ENCODE peak calls at places on chromosomes 11 and 22, in four cellular contexts. L is neural progenitor cell; C is CD4-positive, CD25-positive, alpha-beta regulatory T cell; S is Peyer's patch. Q is an unnamed sample.

GRCh38 chr11:112485280-112485679 is 224.6 kb upstream of the PLET1 start:
- DNase-seq in L (peak; percentile 44), C (no peak), S (no peak), Q (no peak)

GRCh38 chr22:38953577-38954413 is 3.6 kb upstream of the APOBEC3A start:
- DNase-seq in L (no peak), C (peak; percentile 7), S (no peak), Q (peak; percentile 45)

GRCh38 chr11:75380716-75381420 is 18.4 kb upstream of the RPS3 start:
- DNase-seq in L (no peak), C (no peak), S (no peak), Q (no peak)

GRCh38 chr22:47316020-47316419 is 553.6 kb downstream of the TBC1D22A start:
- DNase-seq in L (no peak), C (no peak), S (no peak), Q (no peak)

GRCh38 chr22:31867386-31868153 is 76.8 kb upstream of the YWHAH start:
- DNase-seq in L (no peak), C (no peak), S (no peak), Q (peak; percentile 2)

GRCh38 chr22:40211481-40212052 is 33.8 kb downstream of the TNRC6B start:
- DNase-seq in L (no peak), C (no peak), S (no peak), Q (no peak)

GRCh38 chr11:34603129-34604001 is 17.5 kb upstream of the EHF start:
- DNase-seq in L (no peak), C (no peak), S (no peak), Q (no peak)

GRCh38 chr11:15750535-15751297 is 605.6 kb downstream of the SOX6 start:
- DNase-seq in L (no peak), C (no peak), S (no peak), Q (no peak)

GRCh38 chr11:72751293-72752087 is 718 bp downstream of the ARAP1 start:
- DNase-seq in L (no peak), C (no peak), S (no peak), Q (no peak)

GRCh38 chr11:27194976-27195375 is 154.4 kb downstream of the BBOX1 start:
- DNase-seq in L (no peak), C (no peak), S (no peak), Q (no peak)

GRCh38 chr11:118789501-118790356 is 1.2 kb downstream of the DDX6 start:
- DNase-seq in L (peak; percentile 26), C (peak; percentile 36), S (peak; percentile 26), Q (no peak)

GRCh38 chr11:68457898-68458249 is 2.7 kb upstream of the PPP6R3 start:
- DNase-seq in L (no peak), C (no peak), S (no peak), Q (peak; percentile 68)

GRCh38 chr11:77705195-77705876 is 67.7 kb upstream of the CLNS1A start:
- DNase-seq in L (no peak), C (no peak), S (no peak), Q (no peak)

GRCh38 chr11:70761094-70761905 is 363.0 kb downstream of the CTTN start:
- DNase-seq in L (no peak), C (no peak), S (no peak), Q (peak; percentile 39)

GRCh38 chr11:10908215-10908990 is 50.5 kb upstream of the ZBED5 start:
- DNase-seq in L (no peak), C (no peak), S (no peak), Q (no peak)

GRCh38 chr11:71269603-71270511 is 17.5 kb upstream of the SHANK2 start:
- DNase-seq in L (no peak), C (no peak), S (no peak), Q (no peak)

GRCh38 chr22:49926916-49927315 is 8.5 kb downstream of the CRELD2 start:
- DNase-seq in L (no peak), C (no peak), S (no peak), Q (no peak)

GRCh38 chr22:40203568-40203967 is 25.8 kb downstream of the TNRC6B start:
- DNase-seq in L (no peak), C (no peak), S (no peak), Q (no peak)

GRCh38 chr11:34063061-34063795 is 11.7 kb downstream of the CAPRIN1 start:
- DNase-seq in L (no peak), C (no peak), S (no peak), Q (no peak)

GRCh38 chr11:13260196-13260962 is 17.2 kb upstream of the BMAL1 start:
- DNase-seq in L (no peak), C (no peak), S (no peak), Q (no peak)

GRCh38 chr11:20258496-20258895 is 98.2 kb upstream of the DBX1 start:
- DNase-seq in L (no peak), C (no peak), S (no peak), Q (no peak)

GRCh38 chr11:35173011-35173511 is 34.1 kb downstream of the CD44 start:
- DNase-seq in L (no peak), C (no peak), S (no peak), Q (no peak)

GRCh38 chr11:107916671-107917241 is 11.5 kb upstream of the RAB39A start:
- DNase-seq in L (peak; percentile 75), C (peak; percentile 9), S (no peak), Q (no peak)

GRCh38 chr11:81987829-81988472 is 745.7 kb downstream of the FAM181B start:
- DNase-seq in L (no peak), C (no peak), S (no peak), Q (no peak)

GRCh38 chr11:26230021-26230420 is 101.9 kb upstream of the ANO3 start:
- DNase-seq in L (no peak), C (no peak), S (no peak), Q (no peak)

GRCh38 chr11:95155385-95155784 is 65.7 kb downstream of the ENDOD1 start:
- DNase-seq in L (no peak), C (no peak), S (no peak), Q (no peak)

GRCh38 chr11:12822623-12823022 is 148.4 kb downstream of the TEAD1 start:
- DNase-seq in L (no peak), C (no peak), S (no peak), Q (no peak)

GRCh38 chr11:119540370-119541125 is 117.6 kb upstream of the THY1 start:
- DNase-seq in L (no peak), C (no peak), S (no peak), Q (no peak)

GRCh38 chr11:95897731-95898130 is 26.2 kb downstream of the MTMR2 start:
- DNase-seq in L (no peak), C (no peak), S (no peak), Q (no peak)

GRCh38 chr11:71307811-71308645 is 55.7 kb upstream of the SHANK2 start:
- DNase-seq in L (no peak), C (no peak), S (no peak), Q (no peak)

GRCh38 chr11:10301656-10302293 is 3.1 kb upstream of the ADM start:
- DNase-seq in L (no peak), C (no peak), S (no peak), Q (no peak)

GRCh38 chr22:19807161-19807913 is 46.8 kb downstream of the TBX1 start:
- DNase-seq in L (no peak), C (no peak), S (no peak), Q (peak; percentile 41)

GRCh38 chr22:19808873-19809478 is 45.7 kb downstream of the GNB1L start:
- DNase-seq in L (no peak), C (no peak), S (no peak), Q (peak; percentile 46)

GRCh38 chr22:19807914-19808872 is 46.5 kb downstream of the GNB1L start:
- DNase-seq in L (no peak), C (no peak), S (no peak), Q (no peak)

GRCh38 chr22:19805821-19806212 is 45.2 kb downstream of the TBX1 start:
- DNase-seq in L (no peak), C (no peak), S (no peak), Q (peak; percentile 39)

GRCh38 chr22:19806213-19807160 is 45.9 kb downstream of the TBX1 start:
- DNase-seq in L (no peak), C (no peak), S (no peak), Q (peak; percentile 47)
- H3K27ac ChIP-seq in L (no peak overlapping the region), C (no peak overlapping the region), S (no peak overlapping the region), Q (no peak overlapping the region)

DNA sequence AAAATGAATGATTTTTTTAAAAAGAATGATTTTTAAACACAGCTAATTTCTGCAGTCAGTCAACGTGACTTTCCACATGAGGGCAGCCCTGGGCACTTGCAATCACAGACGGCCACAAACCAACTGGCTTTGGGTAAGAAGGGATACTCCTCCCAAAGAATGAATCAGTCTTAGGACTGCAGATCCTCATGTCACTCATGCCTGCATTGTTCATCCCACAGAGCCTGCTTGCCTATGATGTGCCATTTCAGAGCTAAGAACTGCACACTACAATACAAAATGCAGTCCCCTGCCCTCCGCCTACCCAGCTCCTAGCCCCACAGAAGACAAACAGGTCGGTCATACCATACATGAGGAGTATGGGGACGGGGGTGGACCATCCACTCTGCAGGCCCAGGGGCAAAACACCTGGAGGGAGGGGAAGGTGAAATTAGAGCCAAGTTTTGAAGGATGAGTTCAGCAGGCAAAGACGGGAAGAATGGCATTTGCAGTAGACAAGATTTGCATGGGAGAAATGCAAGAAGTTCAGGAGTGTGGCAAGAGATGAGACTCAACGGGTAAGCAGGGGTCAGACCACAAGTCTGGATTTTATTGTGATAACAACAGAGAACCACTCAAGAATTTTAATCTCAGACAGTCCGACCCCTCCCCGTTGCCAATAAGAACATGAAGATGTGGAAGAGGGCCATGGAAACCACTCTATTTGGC is 24.7 kb downstream of the PACSIN2 start:
- DNase-seq in L (peak; percentile 26), C (no peak), S (no peak), Q (peak; percentile 69)
- H3K27ac ChIP-seq in L (no peak overlapping the region), C (no peak overlapping the region), S (no peak overlapping the region), Q (no peak overlapping the region)

DNA sequence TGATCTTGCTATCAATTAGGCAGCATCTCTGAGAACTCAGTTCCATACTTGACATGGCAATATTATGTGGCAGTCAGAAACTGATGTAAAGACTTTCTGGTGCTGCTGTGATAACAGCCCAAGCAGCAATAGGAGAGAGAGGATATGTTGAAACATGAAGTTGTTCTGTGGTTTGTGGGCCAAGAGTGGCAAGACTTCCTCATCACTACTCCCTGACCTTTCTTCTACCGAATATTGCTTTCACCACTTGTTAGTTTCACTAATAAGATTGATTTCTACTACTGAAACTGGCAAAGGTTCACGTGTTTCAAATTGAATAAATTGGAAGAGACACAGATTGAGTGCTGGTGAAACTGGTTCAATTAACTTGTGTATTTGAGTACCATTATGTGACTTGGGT is 852.6 kb upstream of the RAG2 start:
- DNase-seq in L (no peak), C (no peak), S (no peak), Q (no peak)
- H3K27ac ChIP-seq in L (no peak overlapping the region), C (no peak overlapping the region), S (no peak overlapping the region), Q (no peak overlapping the region)

GRCh38 chr11:6747097-6747662 is 24.6 kb downstream of the OR2AG2 start:
- DNase-seq in L (no peak), C (no peak), S (no peak), Q (no peak)
- H3K27ac ChIP-seq in L (no peak overlapping the region), C (peak overlapping the region; percentile 93), S (peak overlapping the region; percentile 81), Q (no peak overlapping the region)

GRCh38 chr11:98568011-98568410 is 452.7 kb upstream of the CNTN5 start:
- DNase-seq in L (no peak), C (no peak), S (no peak), Q (no peak)

GRCh38 chr11:98566978-98567377 is 453.8 kb upstream of the CNTN5 start:
- DNase-seq in L (no peak), C (no peak), S (no peak), Q (no peak)

GRCh38 chr11:98572941-98573340 is 447.8 kb upstream of the CNTN5 start:
- DNase-seq in L (no peak), C (no peak), S (no peak), Q (no peak)
- H3K27ac ChIP-seq in L (no peak overlapping the region), C (no peak overlapping the region), S (no peak overlapping the region), Q (no peak overlapping the region)

Q was measured in aorta.